ENCODE peak calls at places on chromosomes 7 and 10, in six cellular contexts. I is PC-3; L is endodermal cell; H is thyroid gland; K is CD8-positive, alpha-beta T cell; C is uterus. F is an unnamed sample.

GRCh38 chr10:43262902-43263466 is 3.9 kb downstream of the RASGEF1A start:
- DNase-seq in C (no peak), I (no peak), H (no peak), L (no peak), K (no peak), F (no peak)

GRCh38 chr10:34290412-34291082 is 524.5 kb downstream of the PARD3 start:
- DNase-seq in C (peak), L (no peak), K (no peak), H (no peak), I (peak), F (peak)

GRCh38 chr10:124983321-124983720 is 41.4 kb downstream of the ZRANB1 start:
- DNase-seq in K (no peak), C (no peak), I (no peak), L (no peak), H (no peak), F (no peak)

GRCh38 chr7:25804154-25804553 is 347.8 kb upstream of the NFE2L3 start:
- DNase-seq in I (no peak), L (no peak), C (no peak), K (no peak), H (no peak), F (no peak)

GRCh38 chr7:131642429-131642828 is 86.0 kb upstream of the PODXL start:
- DNase-seq in H (no peak), I (peak), L (no peak), K (no peak), C (no peak), F (no peak)

GRCh38 chr10:16341637-16342036 is 95.2 kb upstream of the PTER start:
- DNase-seq in H (no peak), K (no peak), C (no peak), I (no peak), L (no peak), F (no peak)

GRCh38 chr10:86706401-86706841 is 38.1 kb downstream of the LDB3 start:
- DNase-seq in H (no peak), C (no peak), I (no peak), K (no peak), L (peak), F (no peak)

GRCh38 chr10:58531084-58531695 is 18.5 kb downstream of the BICC1 start:
- DNase-seq in C (no peak), L (peak), H (peak), I (peak), K (peak), F (peak)

GRCh38 chr7:115558186-115558585 is 472.4 kb downstream of the TFEC start:
- DNase-seq in H (no peak), C (no peak), I (peak), L (no peak), K (no peak), F (peak)

GRCh38 chr7:150937848-150938561 is 40.1 kb downstream of the KCNH2 start:
- DNase-seq in H (peak), K (no peak), I (peak), C (no peak), L (no peak), F (peak)

GRCh38 chr7:29410981-29411380 is 152.7 kb upstream of the PRR15 start:
- DNase-seq in K (no peak), H (no peak), L (no peak), C (no peak), I (no peak), F (no peak)

GRCh38 chr10:110005716-110006115 is 2.1 kb upstream of the ADD3 start:
- DNase-seq in I (no peak), L (peak), K (no peak), C (peak), H (peak), F (peak)

GRCh38 chr7:25854059-25854458 is 297.9 kb upstream of the NFE2L3 start:
- DNase-seq in C (no peak), L (peak), H (no peak), K (no peak), I (no peak), F (no peak)

GRCh38 chr10:34941471-34942357 is 126.6 kb upstream of the PARD3 start:
- DNase-seq in K (no peak), L (no peak), C (no peak), I (no peak), H (no peak), F (peak)

GRCh38 chr7:94250124-94250523 is 144.6 kb upstream of the COL1A2 start:
- DNase-seq in H (no peak), C (no peak), K (no peak), L (no peak), I (no peak), F (no peak)

GRCh38 chr10:114520453-114520852 is 116.2 kb upstream of the AFAP1L2 start:
- DNase-seq in K (no peak), H (no peak), C (no peak), L (no peak), I (peak), F (peak)

GRCh38 chr7:90892213-90892612 is 296.1 kb downstream of the CDK14 start:
- DNase-seq in L (no peak), C (no peak), I (no peak), H (no peak), K (no peak), F (no peak)

GRCh38 chr7:28169166-28169713 is 11.4 kb downstream of the JAZF1 start:
- DNase-seq in K (no peak), C (no peak), I (peak), L (no peak), H (no peak), F (no peak)

GRCh38 chr7:106143711-106144347 is 31.7 kb upstream of the SYPL1 start:
- DNase-seq in I (no peak), H (no peak), C (no peak), L (peak), K (no peak), F (no peak)

GRCh38 chr10:43259981-43260761 is 6.7 kb downstream of the RASGEF1A start:
- DNase-seq in H (peak), I (peak), C (no peak), L (no peak), K (peak), F (no peak)

GRCh38 chr10:3785849-3786290 is 861 bp upstream of the KLF6 start:
- DNase-seq in H (no peak), I (no peak), L (peak), C (peak), K (peak), F (no peak)

GRCh38 chr10:23095966-23096813 is 811 bp downstream of the MSRB2 start:
- DNase-seq in K (peak), H (peak), I (no peak), C (peak), L (peak), F (peak)

GRCh38 chr7:2517678-2518077 is 1.9 kb upstream of the LFNG start:
- DNase-seq in I (no peak), L (peak), H (no peak), K (no peak), C (no peak), F (peak)

GRCh38 chr10:58700576-58700975 is 187.9 kb downstream of the BICC1 start:
- DNase-seq in H (no peak), C (no peak), I (no peak), K (no peak), L (no peak), F (no peak)

GRCh38 chr7:50655020-50655419 is 89.8 kb upstream of the DDC start:
- DNase-seq in I (no peak), H (no peak), L (peak), K (no peak), C (no peak), F (no peak)

GRCh38 chr10:122363311-122363710 is 11.2 kb upstream of the PLEKHA1 start:
- DNase-seq in H (no peak), I (no peak), C (no peak), K (no peak), L (no peak), F (no peak)

GRCh38 chr10:14601872-14602725 is 172.6 kb downstream of the FAM107B start:
- DNase-seq in K (peak), C (peak), I (peak), L (no peak), H (no peak), F (peak)

GRCh38 chr10:37860494-37861190 is 3.2 kb upstream of the ZNF248 start:
- DNase-seq in L (no peak), K (no peak), I (peak), H (peak), C (peak), F (no peak)

GRCh38 chr7:114444196-114444595 is 29.6 kb downstream of the FOXP2 start:
- DNase-seq in C (no peak), H (no peak), K (no peak), I (no peak), L (no peak), F (no peak)

GRCh38 chr7:134823400-134823799 is 44.0 kb downstream of the CALD1 start:
- DNase-seq in K (no peak), H (no peak), L (no peak), I (no peak), C (no peak), F (no peak)

GRCh38 chr7:26699761-26700160 is 164.6 kb downstream of the SKAP2 start:
- DNase-seq in K (no peak), C (no peak), L (no peak), H (no peak), I (peak), F (no peak)

GRCh38 chr10:23106508-23106907 is 11.1 kb downstream of the MSRB2 start:
- DNase-seq in C (no peak), K (no peak), I (no peak), L (peak), H (no peak), F (no peak)

GRCh38 chr10:71223365-71224058 is 11.1 kb downstream of the UNC5B start:
- DNase-seq in I (no peak), C (no peak), H (no peak), K (no peak), L (peak), F (no peak)

GRCh38 chr10:84270708-84271107 is 25.9 kb downstream of the RGR start:
- DNase-seq in L (peak), H (no peak), C (no peak), I (no peak), K (no peak), F (no peak)

DNA sequence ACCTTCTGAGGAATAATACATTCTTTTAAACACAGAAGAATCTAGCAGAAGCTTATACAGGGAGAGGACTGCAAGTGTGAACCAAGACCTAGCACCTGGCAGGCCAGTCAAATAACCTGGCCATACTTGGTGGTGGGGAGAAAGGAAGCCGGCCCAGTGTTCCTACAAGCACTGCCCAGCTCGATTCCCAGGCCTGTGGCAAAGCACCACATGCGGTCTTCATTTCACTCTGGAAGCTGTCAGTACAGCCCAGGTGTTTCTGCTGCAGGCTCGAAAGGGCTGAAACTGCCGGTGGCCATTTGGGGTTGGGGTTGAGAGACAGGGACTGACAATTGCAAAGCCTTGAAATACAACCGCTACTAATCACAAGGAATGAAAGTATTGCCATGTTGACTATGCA is 50.8 kb upstream of the EGFR start:
- DNase-seq in C (no peak), H (no peak), L (no peak), I (no peak), K (no peak), F (no peak)
- H3K4me3 ChIP-seq in C (no peak), H (no peak), L (no peak), I (no peak), K (no peak), F (no peak)

GRCh38 chr7:99036531-99037175 is 107.3 kb downstream of the SMURF1 start:
- DNase-seq in I (peak), K (no peak), L (peak), C (no peak), H (no peak), F (peak)
- TF ChIP-seq CTCF in I (peak), K (no peak), L (peak), C (no peak), H (no peak), F (peak)

GRCh38 chr10:94075521-94075920 is 81.8 kb downstream of the PLCE1 start:
- DNase-seq in C (no peak), K (no peak), H (no peak), I (peak), L (no peak), F (no peak)
- H3K27ac ChIP-seq in C (peak), K (no peak), H (no peak), I (no peak), L (no peak), F (no peak)

GRCh38 chr10:68870061-68870460 is 31.1 kb upstream of the DDX50 start:
- DNase-seq in L (no peak), K (no peak), C (no peak), H (no peak), I (no peak), F (no peak)

GRCh38 chr10:68870545-68871104 is 30.5 kb upstream of the DDX50 start:
- DNase-seq in H (no peak), I (no peak), C (no peak), L (no peak), K (no peak), F (no peak)

GRCh38 chr10:68871105-68871711 is 29.9 kb upstream of the DDX50 start:
- DNase-seq in K (no peak), L (peak), I (no peak), C (peak), H (peak), F (peak)

GRCh38 chr10:68869623-68870022 is 31.5 kb upstream of the DDX50 start:
- DNase-seq in K (no peak), C (no peak), L (no peak), H (no peak), I (no peak), F (no peak)

GRCh38 chr10:68871731-68872342 is 29.3 kb upstream of the DDX50 start:
- DNase-seq in H (peak), I (peak), L (no peak), K (no peak), C (peak), F (peak)
- H3K4me3 ChIP-seq in H (no peak), I (no peak), L (peak), K (no peak), C (no peak), F (no peak)

GRCh38 chr7:24715661-24716479 is 41.4 kb downstream of the GSDME start:
- DNase-seq in C (no peak), L (peak), K (no peak), I (peak), H (peak), F (peak)
- TF ChIP-seq CTCF in C (no peak), L (peak), K (no peak), I (peak), H (peak), F (peak)

GRCh38 chr7:47451851-47452205 is 130.1 kb downstream of the TNS3 start:
- DNase-seq in C (no peak), I (no peak), L (no peak), H (no peak), K (no peak), F (no peak)

GRCh38 chr7:47448971-47449370 is 132.9 kb downstream of the TNS3 start:
- DNase-seq in C (no peak), I (no peak), H (no peak), L (no peak), K (no peak), F (no peak)

GRCh38 chr7:47447621-47448349 is 134.1 kb downstream of the TNS3 start:
- DNase-seq in C (no peak), K (no peak), H (peak), I (no peak), L (no peak), F (no peak)

GRCh38 chr7:47452295-47452694 is 129.6 kb downstream of the TNS3 start:
- DNase-seq in C (no peak), I (no peak), H (no peak), L (no peak), K (no peak), F (no peak)

GRCh38 chr7:47449810-47450586 is 131.9 kb downstream of the TNS3 start:
- DNase-seq in K (no peak), C (no peak), L (no peak), I (no peak), H (peak), F (peak)
- H3K27ac ChIP-seq in K (no peak), C (no peak), L (no peak), I (no peak), H (peak), F (peak)

GRCh38 chr10:24115403-24115802 is 93.5 kb upstream of the KIAA1217 start:
- DNase-seq in L (no peak), H (no peak), K (no peak), C (no peak), I (no peak), F (no peak)

GRCh38 chr10:24114561-24114960 is 94.4 kb upstream of the KIAA1217 start:
- DNase-seq in I (no peak), L (no peak), C (no peak), K (no peak), H (no peak), F (no peak)

GRCh38 chr10:24120651-24121050 is 88.3 kb upstream of the KIAA1217 start:
- DNase-seq in I (no peak), H (no peak), C (no peak), L (no peak), K (no peak), F (no peak)

GRCh38 chr10:24118246-24118645 is 90.7 kb upstream of the KIAA1217 start:
- DNase-seq in C (no peak), I (no peak), L (peak), K (no peak), H (no peak), F (peak)

GRCh38 chr10:24119919-24120318 is 89.0 kb upstream of the KIAA1217 start:
- DNase-seq in I (no peak), L (no peak), K (no peak), H (no peak), C (no peak), F (no peak)
- H3K4me3 ChIP-seq in I (no peak), L (no peak), K (no peak), H (no peak), C (no peak), F (no peak)

F was measured in brain microvascular endothelial cell.